ENCODE peak calls at places on chromosomes 5 and 9, in ten cellular contexts. One of them, this sample, is unnamed.

GRCh38 chr5:154940772-154941620 is at the start of gene MRPL22:
- DNase-seq in OCI-LY7: peak; percentile 94
- DNase-seq in stimulated activated CD4-positive, alpha-beta T cell treated with anti-CD3 and anti-CD28 coated beads, Interleukin-2, amount 100 ng/mL, for 48 hours: peak; percentile 94
- DNase-seq in pancreas: peak; percentile 92
- DNase-seq in activated CD8-positive, alpha-beta memory T cell treated with anti-CD3 and anti-CD28 coated beads for 4 hours: peak; percentile 88
- DNase-seq in WTC11: peak; percentile 92
- DNase-seq in heart left ventricle: peak; percentile 95
- DNase-seq in stimulated activated naive CD8-positive, alpha-beta T cell treated with anti-CD3 and anti-CD28 coated beads, Interleukin-15, amount 100 ng/mL, for 72 hours: peak; percentile 90
- DNase-seq in CD4-positive, alpha-beta T cell: peak; percentile 91
- DNase-seq in endothelial cell of umbilical vein: peak; percentile 95
- DNase-seq in this sample: peak; percentile 75

GRCh38 chr5:124918618-124919017 is 172.2 kb upstream of the ZNF608 start:
- DNase-seq in stimulated activated naive CD8-positive, alpha-beta T cell treated with anti-CD3 and anti-CD28 coated beads, Interleukin-15, amount 100 ng/mL, for 72 hours: no peak
- DNase-seq in endothelial cell of umbilical vein: no peak
- DNase-seq in stimulated activated CD4-positive, alpha-beta T cell treated with anti-CD3 and anti-CD28 coated beads, Interleukin-2, amount 100 ng/mL, for 48 hours: no peak
- DNase-seq in pancreas: no peak
- DNase-seq in CD4-positive, alpha-beta T cell: no peak
- DNase-seq in heart left ventricle: no peak
- DNase-seq in OCI-LY7: no peak
- DNase-seq in activated CD8-positive, alpha-beta memory T cell treated with anti-CD3 and anti-CD28 coated beads for 4 hours: no peak
- DNase-seq in WTC11: no peak
- DNase-seq in this sample: no peak

GRCh38 chr5:129245489-129245888 is 150.9 kb downstream of the ISOC1 start:
- DNase-seq in WTC11: no peak
- DNase-seq in OCI-LY7: no peak
- DNase-seq in endothelial cell of umbilical vein: no peak
- DNase-seq in activated CD8-positive, alpha-beta memory T cell treated with anti-CD3 and anti-CD28 coated beads for 4 hours: no peak
- DNase-seq in pancreas: no peak
- DNase-seq in CD4-positive, alpha-beta T cell: no peak
- DNase-seq in stimulated activated CD4-positive, alpha-beta T cell treated with anti-CD3 and anti-CD28 coated beads, Interleukin-2, amount 100 ng/mL, for 48 hours: no peak
- DNase-seq in stimulated activated naive CD8-positive, alpha-beta T cell treated with anti-CD3 and anti-CD28 coated beads, Interleukin-15, amount 100 ng/mL, for 72 hours: no peak
- DNase-seq in heart left ventricle: no peak
- DNase-seq in this sample: no peak

GRCh38 chr5:98110270-98110669 is 663.2 kb upstream of the RGMB start:
- DNase-seq in CD4-positive, alpha-beta T cell: no peak
- DNase-seq in pancreas: no peak
- DNase-seq in heart left ventricle: no peak
- DNase-seq in stimulated activated CD4-positive, alpha-beta T cell treated with anti-CD3 and anti-CD28 coated beads, Interleukin-2, amount 100 ng/mL, for 48 hours: no peak
- DNase-seq in endothelial cell of umbilical vein: peak; percentile 64
- DNase-seq in stimulated activated naive CD8-positive, alpha-beta T cell treated with anti-CD3 and anti-CD28 coated beads, Interleukin-15, amount 100 ng/mL, for 72 hours: no peak
- DNase-seq in WTC11: no peak
- DNase-seq in OCI-LY7: no peak
- DNase-seq in activated CD8-positive, alpha-beta memory T cell treated with anti-CD3 and anti-CD28 coated beads for 4 hours: no peak
- DNase-seq in this sample: no peak

GRCh38 chr5:18465833-18466681 is 831.8 kb downstream of the TAF11L14 start:
- DNase-seq in stimulated activated CD4-positive, alpha-beta T cell treated with anti-CD3 and anti-CD28 coated beads, Interleukin-2, amount 100 ng/mL, for 48 hours: peak; percentile 9
- DNase-seq in OCI-LY7: peak; percentile 63
- DNase-seq in WTC11: peak; percentile 66
- DNase-seq in stimulated activated naive CD8-positive, alpha-beta T cell treated with anti-CD3 and anti-CD28 coated beads, Interleukin-15, amount 100 ng/mL, for 72 hours: peak; percentile 1
- DNase-seq in CD4-positive, alpha-beta T cell: no peak
- DNase-seq in endothelial cell of umbilical vein: peak; percentile 10
- DNase-seq in heart left ventricle: no peak
- DNase-seq in activated CD8-positive, alpha-beta memory T cell treated with anti-CD3 and anti-CD28 coated beads for 4 hours: no peak
- DNase-seq in pancreas: peak; percentile 43
- DNase-seq in this sample: peak; percentile 44

GRCh38 chr9:127116088-127116726 is 6.2 kb downstream of the ANGPTL2 start:
- DNase-seq in OCI-LY7: no peak
- DNase-seq in stimulated activated naive CD8-positive, alpha-beta T cell treated with anti-CD3 and anti-CD28 coated beads, Interleukin-15, amount 100 ng/mL, for 72 hours: no peak
- DNase-seq in pancreas: no peak
- DNase-seq in stimulated activated CD4-positive, alpha-beta T cell treated with anti-CD3 and anti-CD28 coated beads, Interleukin-2, amount 100 ng/mL, for 48 hours: no peak
- DNase-seq in activated CD8-positive, alpha-beta memory T cell treated with anti-CD3 and anti-CD28 coated beads for 4 hours: no peak
- DNase-seq in CD4-positive, alpha-beta T cell: no peak
- DNase-seq in endothelial cell of umbilical vein: no peak
- DNase-seq in heart left ventricle: no peak
- DNase-seq in WTC11: no peak
- DNase-seq in this sample: no peak

GRCh38 chr5:138334867-138335447 is 3.1 kb upstream of the FAM53C start:
- DNase-seq in OCI-LY7: no peak
- DNase-seq in CD4-positive, alpha-beta T cell: no peak
- DNase-seq in pancreas: no peak
- DNase-seq in stimulated activated CD4-positive, alpha-beta T cell treated with anti-CD3 and anti-CD28 coated beads, Interleukin-2, amount 100 ng/mL, for 48 hours: no peak
- DNase-seq in activated CD8-positive, alpha-beta memory T cell treated with anti-CD3 and anti-CD28 coated beads for 4 hours: no peak
- DNase-seq in WTC11: no peak
- DNase-seq in stimulated activated naive CD8-positive, alpha-beta T cell treated with anti-CD3 and anti-CD28 coated beads, Interleukin-15, amount 100 ng/mL, for 72 hours: no peak
- DNase-seq in endothelial cell of umbilical vein: no peak
- DNase-seq in heart left ventricle: no peak
- DNase-seq in this sample: no peak

GRCh38 chr5:157484768-157485167 is 24.8 kb downstream of the NIPAL4 start:
- DNase-seq in WTC11: no peak
- DNase-seq in pancreas: no peak
- DNase-seq in stimulated activated CD4-positive, alpha-beta T cell treated with anti-CD3 and anti-CD28 coated beads, Interleukin-2, amount 100 ng/mL, for 48 hours: no peak
- DNase-seq in CD4-positive, alpha-beta T cell: no peak
- DNase-seq in OCI-LY7: peak; percentile 66
- DNase-seq in heart left ventricle: peak; percentile 72
- DNase-seq in activated CD8-positive, alpha-beta memory T cell treated with anti-CD3 and anti-CD28 coated beads for 4 hours: no peak
- DNase-seq in stimulated activated naive CD8-positive, alpha-beta T cell treated with anti-CD3 and anti-CD28 coated beads, Interleukin-15, amount 100 ng/mL, for 72 hours: no peak
- DNase-seq in endothelial cell of umbilical vein: no peak
- DNase-seq in this sample: no peak

GRCh38 chr5:157361865-157362465 is 96.0 kb downstream of the CYFIP2 start:
- DNase-seq in heart left ventricle: no peak
- DNase-seq in activated CD8-positive, alpha-beta memory T cell treated with anti-CD3 and anti-CD28 coated beads for 4 hours: no peak
- DNase-seq in CD4-positive, alpha-beta T cell: no peak
- DNase-seq in pancreas: no peak
- DNase-seq in WTC11: no peak
- DNase-seq in endothelial cell of umbilical vein: peak; percentile 91
- DNase-seq in OCI-LY7: no peak
- DNase-seq in stimulated activated CD4-positive, alpha-beta T cell treated with anti-CD3 and anti-CD28 coated beads, Interleukin-2, amount 100 ng/mL, for 48 hours: no peak
- DNase-seq in stimulated activated naive CD8-positive, alpha-beta T cell treated with anti-CD3 and anti-CD28 coated beads, Interleukin-15, amount 100 ng/mL, for 72 hours: no peak
- DNase-seq in this sample: no peak

GRCh38 chr9:130701059-130702022 is 7.8 kb downstream of the EXOSC2 start:
- DNase-seq in WTC11: peak; percentile 89
- DNase-seq in activated CD8-positive, alpha-beta memory T cell treated with anti-CD3 and anti-CD28 coated beads for 4 hours: peak; percentile 35
- DNase-seq in pancreas: peak; percentile 55
- DNase-seq in endothelial cell of umbilical vein: peak; percentile 84
- DNase-seq in heart left ventricle: peak; percentile 83
- DNase-seq in OCI-LY7: peak; percentile 70
- DNase-seq in CD4-positive, alpha-beta T cell: peak; percentile 68
- DNase-seq in stimulated activated CD4-positive, alpha-beta T cell treated with anti-CD3 and anti-CD28 coated beads, Interleukin-2, amount 100 ng/mL, for 48 hours: peak; percentile 78
- DNase-seq in stimulated activated naive CD8-positive, alpha-beta T cell treated with anti-CD3 and anti-CD28 coated beads, Interleukin-15, amount 100 ng/mL, for 72 hours: peak; percentile 67
- DNase-seq in this sample: peak; percentile 26

GRCh38 chr9:134972140-134972539 is 54.4 kb upstream of the FCN1 start:
- DNase-seq in WTC11: no peak
- DNase-seq in stimulated activated CD4-positive, alpha-beta T cell treated with anti-CD3 and anti-CD28 coated beads, Interleukin-2, amount 100 ng/mL, for 48 hours: no peak
- DNase-seq in heart left ventricle: peak; percentile 30
- DNase-seq in pancreas: no peak
- DNase-seq in CD4-positive, alpha-beta T cell: no peak
- DNase-seq in stimulated activated naive CD8-positive, alpha-beta T cell treated with anti-CD3 and anti-CD28 coated beads, Interleukin-15, amount 100 ng/mL, for 72 hours: no peak
- DNase-seq in endothelial cell of umbilical vein: no peak
- DNase-seq in activated CD8-positive, alpha-beta memory T cell treated with anti-CD3 and anti-CD28 coated beads for 4 hours: no peak
- DNase-seq in OCI-LY7: no peak
- DNase-seq in this sample: no peak